ENCODE peak calls at places on chromosomes 5 and 9, in ten cellular contexts. One of them, this sample, is unnamed.

GRCh38 chr5:14263700-14264099 is 120.6 kb downstream of the TRIO start:
- DNase-seq in iPS-NIHi11: no peak
- DNase-seq in NCI-H226: no peak
- DNase-seq in effector memory CD4-positive, alpha-beta T cell: no peak
- DNase-seq in stimulated activated CD4-positive, alpha-beta T cell treated with anti-CD3 and anti-CD28 coated beads, Interleukin-2, amount 100 ng/mL, for 48 hours: no peak
- DNase-seq in right cardiac atrium: no peak
- DNase-seq in fibroblast of the aortic adventitia: no peak
- DNase-seq in A673: no peak
- DNase-seq in IMR-90: no peak
- DNase-seq in NCI-H1417: peak
- DNase-seq in this sample: no peak

GRCh38 chr9:81634915-81635516 is 54.3 kb downstream of the TLE1 start:
- DNase-seq in NCI-H226: no peak
- DNase-seq in A673: no peak
- DNase-seq in fibroblast of the aortic adventitia: no peak
- DNase-seq in stimulated activated CD4-positive, alpha-beta T cell treated with anti-CD3 and anti-CD28 coated beads, Interleukin-2, amount 100 ng/mL, for 48 hours: no peak
- DNase-seq in right cardiac atrium: no peak
- DNase-seq in NCI-H1417: no peak
- DNase-seq in iPS-NIHi11: no peak
- DNase-seq in effector memory CD4-positive, alpha-beta T cell: no peak
- DNase-seq in IMR-90: peak
- DNase-seq in this sample: no peak

GRCh38 chr9:72772641-72773040 is 180.2 kb downstream of the ALDH1A1 start:
- DNase-seq in stimulated activated CD4-positive, alpha-beta T cell treated with anti-CD3 and anti-CD28 coated beads, Interleukin-2, amount 100 ng/mL, for 48 hours: no peak
- DNase-seq in fibroblast of the aortic adventitia: no peak
- DNase-seq in NCI-H1417: no peak
- DNase-seq in effector memory CD4-positive, alpha-beta T cell: no peak
- DNase-seq in A673: no peak
- DNase-seq in IMR-90: peak
- DNase-seq in iPS-NIHi11: no peak
- DNase-seq in right cardiac atrium: no peak
- DNase-seq in NCI-H226: no peak
- DNase-seq in this sample: no peak

GRCh38 chr5:64453405-64453804 is 52.4 kb upstream of the RGS7BP start:
- DNase-seq in NCI-H226: no peak
- DNase-seq in fibroblast of the aortic adventitia: no peak
- DNase-seq in iPS-NIHi11: no peak
- DNase-seq in A673: no peak
- DNase-seq in right cardiac atrium: no peak
- DNase-seq in IMR-90: no peak
- DNase-seq in stimulated activated CD4-positive, alpha-beta T cell treated with anti-CD3 and anti-CD28 coated beads, Interleukin-2, amount 100 ng/mL, for 48 hours: no peak
- DNase-seq in NCI-H1417: no peak
- DNase-seq in effector memory CD4-positive, alpha-beta T cell: no peak
- DNase-seq in this sample: no peak

GRCh38 chr5:135333737-135334515 is 65.1 kb downstream of the MACROH2A1 start:
- DNase-seq in A673: no peak
- DNase-seq in stimulated activated CD4-positive, alpha-beta T cell treated with anti-CD3 and anti-CD28 coated beads, Interleukin-2, amount 100 ng/mL, for 48 hours: no peak
- DNase-seq in right cardiac atrium: no peak
- DNase-seq in fibroblast of the aortic adventitia: no peak
- DNase-seq in NCI-H226: no peak
- DNase-seq in IMR-90: peak
- DNase-seq in effector memory CD4-positive, alpha-beta T cell: no peak
- DNase-seq in iPS-NIHi11: no peak
- DNase-seq in NCI-H1417: no peak
- DNase-seq in this sample: no peak

GRCh38 chr5:73902327-73903051 is 276.5 kb downstream of the ARHGEF28 start:
- DNase-seq in effector memory CD4-positive, alpha-beta T cell: no peak
- DNase-seq in NCI-H1417: peak
- DNase-seq in IMR-90: peak
- DNase-seq in right cardiac atrium: no peak
- DNase-seq in iPS-NIHi11: peak
- DNase-seq in fibroblast of the aortic adventitia: peak
- DNase-seq in A673: peak
- DNase-seq in stimulated activated CD4-positive, alpha-beta T cell treated with anti-CD3 and anti-CD28 coated beads, Interleukin-2, amount 100 ng/mL, for 48 hours: peak
- DNase-seq in NCI-H226: no peak
- DNase-seq in this sample: peak

GRCh38 chr9:128055222-128056040 is 11.7 kb downstream of the NAIF1 start:
- DNase-seq in stimulated activated CD4-positive, alpha-beta T cell treated with anti-CD3 and anti-CD28 coated beads, Interleukin-2, amount 100 ng/mL, for 48 hours: no peak
- DNase-seq in A673: no peak
- DNase-seq in NCI-H226: no peak
- DNase-seq in right cardiac atrium: peak
- DNase-seq in NCI-H1417: no peak
- DNase-seq in effector memory CD4-positive, alpha-beta T cell: no peak
- DNase-seq in fibroblast of the aortic adventitia: peak
- DNase-seq in IMR-90: no peak
- DNase-seq in iPS-NIHi11: no peak
- DNase-seq in this sample: no peak

GRCh38 chr9:126611592-126612328 is 2.0 kb upstream of the LMX1B start:
- DNase-seq in A673: peak
- DNase-seq in IMR-90: peak
- DNase-seq in iPS-NIHi11: peak
- DNase-seq in NCI-H1417: peak
- DNase-seq in effector memory CD4-positive, alpha-beta T cell: peak
- DNase-seq in fibroblast of the aortic adventitia: peak
- DNase-seq in stimulated activated CD4-positive, alpha-beta T cell treated with anti-CD3 and anti-CD28 coated beads, Interleukin-2, amount 100 ng/mL, for 48 hours: peak
- DNase-seq in NCI-H226: peak
- DNase-seq in right cardiac atrium: peak
- DNase-seq in this sample: peak

GRCh38 chr9:33404782-33405362 is 2.5 kb upstream of the AQP7 start:
- DNase-seq in stimulated activated CD4-positive, alpha-beta T cell treated with anti-CD3 and anti-CD28 coated beads, Interleukin-2, amount 100 ng/mL, for 48 hours: no peak
- DNase-seq in IMR-90: no peak
- DNase-seq in iPS-NIHi11: no peak
- DNase-seq in right cardiac atrium: peak
- DNase-seq in NCI-H1417: no peak
- DNase-seq in A673: no peak
- DNase-seq in effector memory CD4-positive, alpha-beta T cell: no peak
- DNase-seq in NCI-H226: no peak
- DNase-seq in fibroblast of the aortic adventitia: peak
- DNase-seq in this sample: no peak

GRCh38 chr5:22998362-22998761 is 145.2 kb upstream of the CDH12 start:
- DNase-seq in effector memory CD4-positive, alpha-beta T cell: no peak
- DNase-seq in fibroblast of the aortic adventitia: no peak
- DNase-seq in stimulated activated CD4-positive, alpha-beta T cell treated with anti-CD3 and anti-CD28 coated beads, Interleukin-2, amount 100 ng/mL, for 48 hours: no peak
- DNase-seq in IMR-90: no peak
- DNase-seq in iPS-NIHi11: no peak
- DNase-seq in right cardiac atrium: no peak
- DNase-seq in A673: no peak
- DNase-seq in NCI-H226: no peak
- DNase-seq in NCI-H1417: no peak
- DNase-seq in this sample: no peak

GRCh38 chr5:173318338-173318737 is 9.9 kb downstream of the STC2 start:
- DNase-seq in NCI-H226: no peak
- DNase-seq in right cardiac atrium: no peak
- DNase-seq in IMR-90: no peak
- DNase-seq in NCI-H1417: no peak
- DNase-seq in fibroblast of the aortic adventitia: no peak
- DNase-seq in A673: no peak
- DNase-seq in stimulated activated CD4-positive, alpha-beta T cell treated with anti-CD3 and anti-CD28 coated beads, Interleukin-2, amount 100 ng/mL, for 48 hours: no peak
- DNase-seq in iPS-NIHi11: no peak
- DNase-seq in effector memory CD4-positive, alpha-beta T cell: no peak
- DNase-seq in this sample: no peak

GRCh38 chr5:110823571-110823970 is 84.8 kb downstream of the SLC25A46 start:
- DNase-seq in fibroblast of the aortic adventitia: no peak
- DNase-seq in NCI-H226: no peak
- DNase-seq in iPS-NIHi11: no peak
- DNase-seq in A673: no peak
- DNase-seq in effector memory CD4-positive, alpha-beta T cell: no peak
- DNase-seq in stimulated activated CD4-positive, alpha-beta T cell treated with anti-CD3 and anti-CD28 coated beads, Interleukin-2, amount 100 ng/mL, for 48 hours: no peak
- DNase-seq in right cardiac atrium: no peak
- DNase-seq in NCI-H1417: no peak
- DNase-seq in IMR-90: no peak
- DNase-seq in this sample: no peak

GRCh38 chr5:93145767-93146166 is 435.3 kb downstream of the NR2F1-AS1 start:
- DNase-seq in NCI-H226: no peak
- DNase-seq in right cardiac atrium: no peak
- DNase-seq in fibroblast of the aortic adventitia: peak
- DNase-seq in IMR-90: peak
- DNase-seq in iPS-NIHi11: no peak
- DNase-seq in stimulated activated CD4-positive, alpha-beta T cell treated with anti-CD3 and anti-CD28 coated beads, Interleukin-2, amount 100 ng/mL, for 48 hours: no peak
- DNase-seq in A673: no peak
- DNase-seq in effector memory CD4-positive, alpha-beta T cell: no peak
- DNase-seq in NCI-H1417: no peak
- DNase-seq in this sample: no peak

GRCh38 chr5:168464214-168464613 is 22.1 kb upstream of the RARS1 start:
- DNase-seq in stimulated activated CD4-positive, alpha-beta T cell treated with anti-CD3 and anti-CD28 coated beads, Interleukin-2, amount 100 ng/mL, for 48 hours: no peak
- DNase-seq in NCI-H226: no peak
- DNase-seq in NCI-H1417: no peak
- DNase-seq in A673: no peak
- DNase-seq in IMR-90: no peak
- DNase-seq in effector memory CD4-positive, alpha-beta T cell: no peak
- DNase-seq in iPS-NIHi11: no peak
- DNase-seq in right cardiac atrium: no peak
- DNase-seq in fibroblast of the aortic adventitia: no peak
- DNase-seq in this sample: no peak

GRCh38 chr5:88045931-88046461 is 222.6 kb downstream of the TMEM161B start:
- DNase-seq in right cardiac atrium: no peak
- DNase-seq in A673: peak
- DNase-seq in iPS-NIHi11: no peak
- DNase-seq in IMR-90: no peak
- DNase-seq in fibroblast of the aortic adventitia: no peak
- DNase-seq in NCI-H1417: no peak
- DNase-seq in stimulated activated CD4-positive, alpha-beta T cell treated with anti-CD3 and anti-CD28 coated beads, Interleukin-2, amount 100 ng/mL, for 48 hours: no peak
- DNase-seq in effector memory CD4-positive, alpha-beta T cell: no peak
- DNase-seq in NCI-H226: no peak
- DNase-seq in this sample: no peak

GRCh38 chr5:114910727-114911126 is 259.0 kb downstream of the TRIM36 start:
- DNase-seq in iPS-NIHi11: no peak
- DNase-seq in effector memory CD4-positive, alpha-beta T cell: no peak
- DNase-seq in IMR-90: no peak
- DNase-seq in NCI-H1417: no peak
- DNase-seq in fibroblast of the aortic adventitia: no peak
- DNase-seq in stimulated activated CD4-positive, alpha-beta T cell treated with anti-CD3 and anti-CD28 coated beads, Interleukin-2, amount 100 ng/mL, for 48 hours: no peak
- DNase-seq in A673: no peak
- DNase-seq in NCI-H226: no peak
- DNase-seq in right cardiac atrium: no peak
- DNase-seq in this sample: no peak

GRCh38 chr9:19748278-19749126 is 40.3 kb downstream of the SLC24A2 start:
- DNase-seq in NCI-H1417: no peak
- DNase-seq in right cardiac atrium: no peak
- DNase-seq in NCI-H226: peak
- DNase-seq in fibroblast of the aortic adventitia: peak
- DNase-seq in iPS-NIHi11: no peak
- DNase-seq in stimulated activated CD4-positive, alpha-beta T cell treated with anti-CD3 and anti-CD28 coated beads, Interleukin-2, amount 100 ng/mL, for 48 hours: no peak
- DNase-seq in A673: peak
- DNase-seq in effector memory CD4-positive, alpha-beta T cell: no peak
- DNase-seq in IMR-90: no peak
- DNase-seq in this sample: no peak

GRCh38 chr5:34854459-34855174 is 15.7 kb downstream of the TTC23L start:
- DNase-seq in NCI-H226: no peak
- DNase-seq in iPS-NIHi11: peak
- DNase-seq in IMR-90: no peak
- DNase-seq in effector memory CD4-positive, alpha-beta T cell: no peak
- DNase-seq in fibroblast of the aortic adventitia: no peak
- DNase-seq in stimulated activated CD4-positive, alpha-beta T cell treated with anti-CD3 and anti-CD28 coated beads, Interleukin-2, amount 100 ng/mL, for 48 hours: no peak
- DNase-seq in A673: peak
- DNase-seq in right cardiac atrium: no peak
- DNase-seq in NCI-H1417: peak
- DNase-seq in this sample: no peak

GRCh38 chr9:129435996-129436676 is 184.8 kb downstream of the C9orf50 start:
- DNase-seq in NCI-H226: no peak
- DNase-seq in right cardiac atrium: peak
- DNase-seq in stimulated activated CD4-positive, alpha-beta T cell treated with anti-CD3 and anti-CD28 coated beads, Interleukin-2, amount 100 ng/mL, for 48 hours: no peak
- DNase-seq in NCI-H1417: peak
- DNase-seq in effector memory CD4-positive, alpha-beta T cell: no peak
- DNase-seq in A673: no peak
- DNase-seq in iPS-NIHi11: no peak
- DNase-seq in fibroblast of the aortic adventitia: no peak
- DNase-seq in IMR-90: no peak
- DNase-seq in this sample: no peak

GRCh38 chr5:143524338-143524929 is 120.9 kb upstream of the NR3C1 start:
- DNase-seq in right cardiac atrium: no peak
- DNase-seq in effector memory CD4-positive, alpha-beta T cell: no peak
- DNase-seq in A673: no peak
- DNase-seq in stimulated activated CD4-positive, alpha-beta T cell treated with anti-CD3 and anti-CD28 coated beads, Interleukin-2, amount 100 ng/mL, for 48 hours: no peak
- DNase-seq in fibroblast of the aortic adventitia: no peak
- DNase-seq in IMR-90: peak
- DNase-seq in iPS-NIHi11: no peak
- DNase-seq in NCI-H1417: no peak
- DNase-seq in NCI-H226: no peak
- DNase-seq in this sample: no peak

GRCh38 chr5:179731791-179732411 is 721 bp upstream of the MAML1 start:
- DNase-seq in NCI-H1417: no peak
- DNase-seq in IMR-90: peak
- DNase-seq in iPS-NIHi11: no peak
- DNase-seq in effector memory CD4-positive, alpha-beta T cell: no peak
- DNase-seq in A673: no peak
- DNase-seq in fibroblast of the aortic adventitia: peak
- DNase-seq in right cardiac atrium: peak
- DNase-seq in NCI-H226: peak
- DNase-seq in stimulated activated CD4-positive, alpha-beta T cell treated with anti-CD3 and anti-CD28 coated beads, Interleukin-2, amount 100 ng/mL, for 48 hours: peak
- DNase-seq in this sample: no peak

GRCh38 chr5:18466731-18467130 is 832.5 kb downstream of the TAF11L14 start:
- DNase-seq in NCI-H1417: peak
- DNase-seq in IMR-90: no peak
- DNase-seq in A673: no peak
- DNase-seq in stimulated activated CD4-positive, alpha-beta T cell treated with anti-CD3 and anti-CD28 coated beads, Interleukin-2, amount 100 ng/mL, for 48 hours: no peak
- DNase-seq in iPS-NIHi11: no peak
- DNase-seq in effector memory CD4-positive, alpha-beta T cell: no peak
- DNase-seq in right cardiac atrium: no peak
- DNase-seq in fibroblast of the aortic adventitia: no peak
- DNase-seq in NCI-H226: no peak
- DNase-seq in this sample: no peak

GRCh38 chr9:970310-971002 is 6.0 kb upstream of the DMRT3 start:
- DNase-seq in iPS-NIHi11: peak
- DNase-seq in NCI-H226: no peak
- DNase-seq in right cardiac atrium: no peak
- DNase-seq in fibroblast of the aortic adventitia: no peak
- DNase-seq in A673: no peak
- DNase-seq in IMR-90: no peak
- DNase-seq in stimulated activated CD4-positive, alpha-beta T cell treated with anti-CD3 and anti-CD28 coated beads, Interleukin-2, amount 100 ng/mL, for 48 hours: no peak
- DNase-seq in NCI-H1417: no peak
- DNase-seq in effector memory CD4-positive, alpha-beta T cell: no peak
- DNase-seq in this sample: no peak

GRCh38 chr5:143874312-143874711 is 62.4 kb downstream of the HMHB1 start:
- DNase-seq in NCI-H1417: no peak
- DNase-seq in stimulated activated CD4-positive, alpha-beta T cell treated with anti-CD3 and anti-CD28 coated beads, Interleukin-2, amount 100 ng/mL, for 48 hours: no peak
- DNase-seq in effector memory CD4-positive, alpha-beta T cell: no peak
- DNase-seq in IMR-90: peak
- DNase-seq in A673: no peak
- DNase-seq in fibroblast of the aortic adventitia: no peak
- DNase-seq in right cardiac atrium: no peak
- DNase-seq in iPS-NIHi11: peak
- DNase-seq in NCI-H226: no peak
- DNase-seq in this sample: no peak

GRCh38 chr5:141814064-141814982 is 63.9 kb downstream of the PCDH1 start:
- DNase-seq in right cardiac atrium: peak
- DNase-seq in IMR-90: no peak
- DNase-seq in fibroblast of the aortic adventitia: peak
- DNase-seq in effector memory CD4-positive, alpha-beta T cell: peak
- DNase-seq in stimulated activated CD4-positive, alpha-beta T cell treated with anti-CD3 and anti-CD28 coated beads, Interleukin-2, amount 100 ng/mL, for 48 hours: peak
- DNase-seq in NCI-H226: peak
- DNase-seq in iPS-NIHi11: peak
- DNase-seq in NCI-H1417: peak
- DNase-seq in A673: no peak
- DNase-seq in this sample: no peak

GRCh38 chr9:115981011-115981410 is 172.6 kb upstream of the PAPPA start:
- DNase-seq in IMR-90: no peak
- DNase-seq in right cardiac atrium: no peak
- DNase-seq in iPS-NIHi11: no peak
- DNase-seq in NCI-H1417: no peak
- DNase-seq in fibroblast of the aortic adventitia: no peak
- DNase-seq in A673: peak
- DNase-seq in NCI-H226: no peak
- DNase-seq in stimulated activated CD4-positive, alpha-beta T cell treated with anti-CD3 and anti-CD28 coated beads, Interleukin-2, amount 100 ng/mL, for 48 hours: no peak
- DNase-seq in effector memory CD4-positive, alpha-beta T cell: no peak
- DNase-seq in this sample: no peak

GRCh38 chr9:93974151-93974550 is 19.0 kb upstream of the BARX1 start:
- DNase-seq in NCI-H226: no peak
- DNase-seq in NCI-H1417: no peak
- DNase-seq in IMR-90: no peak
- DNase-seq in fibroblast of the aortic adventitia: peak
- DNase-seq in iPS-NIHi11: no peak
- DNase-seq in stimulated activated CD4-positive, alpha-beta T cell treated with anti-CD3 and anti-CD28 coated beads, Interleukin-2, amount 100 ng/mL, for 48 hours: no peak
- DNase-seq in A673: no peak
- DNase-seq in effector memory CD4-positive, alpha-beta T cell: no peak
- DNase-seq in right cardiac atrium: no peak
- DNase-seq in this sample: no peak

GRCh38 chr9:26955222-26955903 is 849 bp upstream of the IFT74 start:
- DNase-seq in fibroblast of the aortic adventitia: peak
- DNase-seq in right cardiac atrium: no peak
- DNase-seq in iPS-NIHi11: no peak
- DNase-seq in NCI-H226: no peak
- DNase-seq in NCI-H1417: peak
- DNase-seq in effector memory CD4-positive, alpha-beta T cell: no peak
- DNase-seq in IMR-90: no peak
- DNase-seq in A673: no peak
- DNase-seq in stimulated activated CD4-positive, alpha-beta T cell treated with anti-CD3 and anti-CD28 coated beads, Interleukin-2, amount 100 ng/mL, for 48 hours: no peak
- DNase-seq in this sample: no peak

This sample was measured in NCI-H1930.